ENCODE peak calls at places on chromosomes 6 and 20, in six cellular contexts. T is mammary epithelial cell, R is AG04450, P is PC-3, A is right atrium auricular region, Q is body of pancreas. O is an unnamed sample.

GRCh38 chr20:51311636-51312479 is 230.7 kb downstream of the NFATC2 start:
- DNase-seq in T (peak), R (no peak), P (peak), A (no peak), Q (no peak), O (peak)

GRCh38 chr20:8132632-8133587 is 844 bp downstream of the PLCB1 start:
- DNase-seq in T (peak), R (no peak), P (no peak), A (no peak), Q (peak), O (no peak)

GRCh38 chr20:36792422-36792821 is 18.9 kb upstream of the DSN1 start:
- DNase-seq in T (peak), R (peak), P (peak), A (no peak), Q (no peak), O (peak)

GRCh38 chr6:128807577-128807976 is 75.4 kb upstream of the LAMA2 start:
- DNase-seq in T (peak), R (peak), P (peak), A (no peak), Q (no peak), O (no peak)

GRCh38 chr6:1498491-1499113 is 109.2 kb downstream of the FOXF2 start:
- DNase-seq in T (no peak), R (no peak), P (no peak), A (no peak), Q (no peak), O (no peak)

GRCh38 chr6:145483191-145483996 is 251.9 kb downstream of the EPM2A start:
- DNase-seq in T (peak), R (no peak), P (peak), A (no peak), Q (no peak), O (no peak)

GRCh38 chr6:108873971-108874370 is 25.7 kb downstream of the ARMC2 start:
- DNase-seq in T (no peak), R (no peak), P (no peak), A (no peak), Q (no peak), O (no peak)

GRCh38 chr6:149392093-149392492 is 8.0 kb upstream of the SUMO4 start:
- DNase-seq in T (no peak), R (no peak), P (no peak), A (no peak), Q (no peak), O (no peak)

GRCh38 chr20:4916991-4917881 is 84.1 kb downstream of the SLC23A2 start:
- DNase-seq in T (peak), R (no peak), P (peak), A (no peak), Q (no peak), O (peak)

GRCh38 chr20:50292324-50293243 is 102.0 kb downstream of the CEBPB start:
- DNase-seq in T (peak), R (peak), P (peak), A (peak), Q (peak), O (peak)

GRCh38 chr20:36346256-36346655 is 40.1 kb downstream of the DLGAP4 start:
- DNase-seq in T (no peak), R (no peak), P (no peak), A (no peak), Q (no peak), O (no peak)

GRCh38 chr6:154440422-154441043 is 70.0 kb downstream of the CNKSR3 start:
- DNase-seq in T (no peak), R (no peak), P (no peak), A (no peak), Q (no peak), O (no peak)

GRCh38 chr6:61787998-61788397 is 498.0 kb downstream of the KHDRBS2 start:
- DNase-seq in T (no peak), R (no peak), P (no peak), A (no peak), Q (no peak), O (no peak)

GRCh38 chr6:36577298-36577697 is 16.9 kb upstream of the SRSF3 start:
- DNase-seq in T (peak), R (peak), P (peak), A (no peak), Q (no peak), O (peak)

GRCh38 chr6:36578030-36578825 is 15.9 kb upstream of the SRSF3 start:
- DNase-seq in T (no peak), R (no peak), P (no peak), A (no peak), Q (no peak), O (no peak)

GRCh38 chr6:36574679-36575078 is 19.5 kb upstream of the SRSF3 start:
- DNase-seq in T (no peak), R (no peak), P (no peak), A (no peak), Q (no peak), O (no peak)

GRCh38 chr6:36580184-36580526 is 14.0 kb upstream of the SRSF3 start:
- DNase-seq in T (no peak), R (no peak), P (no peak), A (no peak), Q (no peak), O (no peak)

DNA sequence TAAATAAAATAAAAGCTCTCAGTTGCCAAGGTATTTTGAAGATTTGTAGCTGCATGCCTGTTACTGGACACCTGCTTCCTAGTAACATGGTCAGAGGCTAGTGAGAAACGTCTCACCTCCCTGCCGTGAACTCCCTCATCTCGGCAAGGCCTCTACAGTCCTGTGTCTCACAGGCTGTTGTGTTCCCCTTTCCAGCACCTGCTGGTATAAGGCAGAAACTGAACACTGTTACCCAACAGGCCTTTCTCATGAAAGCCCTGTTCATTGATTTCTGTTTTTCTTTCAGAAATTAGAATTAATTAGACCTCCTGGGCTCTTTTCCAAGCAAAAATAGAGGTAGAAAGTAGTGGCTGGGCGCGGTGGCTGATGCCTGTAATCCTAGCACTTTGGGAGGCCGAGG is 17.6 kb upstream of the SRSF3 start:
- DNase-seq in T (no peak), R (no peak), P (no peak), A (no peak), Q (no peak), O (no peak)
- H3K27ac ChIP-seq in T (peak), R (no peak), P (peak), A (no peak), Q (no peak), O (peak)

DNA sequence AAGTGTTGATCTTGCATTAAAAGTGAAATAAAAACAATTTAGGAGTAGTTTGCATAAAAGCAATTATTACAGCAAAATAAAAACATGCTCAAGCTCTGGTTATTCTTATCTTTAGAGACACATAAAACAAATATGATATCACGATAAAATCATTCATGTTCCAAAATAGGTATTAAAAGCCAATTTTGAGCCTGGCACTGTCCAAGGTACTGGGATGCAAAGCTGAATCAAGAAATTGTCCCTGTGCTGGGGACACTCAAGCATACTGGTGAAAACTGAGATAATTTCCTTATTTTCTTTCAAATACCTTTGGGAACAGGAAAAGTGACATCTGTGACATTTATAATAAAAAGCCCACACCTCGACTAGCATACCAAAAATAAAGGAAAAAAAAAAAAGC is 926 bp upstream of the MTCL3 start:
- DNase-seq in T (no peak), R (no peak), P (no peak), A (no peak), Q (no peak), O (peak)
- H3K27ac ChIP-seq in T (no peak), R (no peak), P (no peak), A (no peak), Q (no peak), O (no peak)

DNA sequence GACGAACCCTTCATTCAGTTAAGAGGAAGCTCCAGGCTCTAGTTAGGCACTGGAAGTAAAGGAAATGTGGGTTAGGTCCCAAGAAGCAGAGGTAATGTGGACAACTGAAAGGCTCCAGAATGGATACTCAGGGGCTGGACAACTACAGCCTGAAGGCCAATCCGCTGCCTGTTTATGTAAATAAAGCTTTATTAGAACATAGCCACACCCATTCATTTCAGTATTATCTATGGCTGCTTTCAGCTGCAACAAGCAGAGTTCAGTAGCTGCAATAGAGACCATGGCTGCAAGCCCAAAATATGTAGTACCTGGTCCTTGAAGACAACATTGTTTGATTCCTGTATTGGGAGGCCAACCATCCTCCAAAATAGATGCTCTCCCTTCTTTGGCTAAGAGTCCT is 100.8 kb upstream of the MRPS10 start:
- DNase-seq in T (no peak), R (no peak), P (no peak), A (no peak), Q (no peak), O (no peak)
- H3K27ac ChIP-seq in T (no peak), R (no peak), P (no peak), A (no peak), Q (no peak), O (no peak)

GRCh38 chr6:130982060-130982459 is 81.0 kb downstream of the EPB41L2 start:
- DNase-seq in T (no peak), R (no peak), P (no peak), A (no peak), Q (no peak), O (no peak)

GRCh38 chr6:130978180-130978579 is 84.9 kb downstream of the EPB41L2 start:
- DNase-seq in T (no peak), R (no peak), P (no peak), A (no peak), Q (no peak), O (no peak)

GRCh38 chr6:130978660-130979396 is 84.2 kb downstream of the EPB41L2 start:
- DNase-seq in T (no peak), R (no peak), P (no peak), A (no peak), Q (no peak), O (no peak)

GRCh38 chr6:130981409-130981808 is 81.6 kb downstream of the EPB41L2 start:
- DNase-seq in T (no peak), R (peak), P (no peak), A (no peak), Q (no peak), O (no peak)

DNA sequence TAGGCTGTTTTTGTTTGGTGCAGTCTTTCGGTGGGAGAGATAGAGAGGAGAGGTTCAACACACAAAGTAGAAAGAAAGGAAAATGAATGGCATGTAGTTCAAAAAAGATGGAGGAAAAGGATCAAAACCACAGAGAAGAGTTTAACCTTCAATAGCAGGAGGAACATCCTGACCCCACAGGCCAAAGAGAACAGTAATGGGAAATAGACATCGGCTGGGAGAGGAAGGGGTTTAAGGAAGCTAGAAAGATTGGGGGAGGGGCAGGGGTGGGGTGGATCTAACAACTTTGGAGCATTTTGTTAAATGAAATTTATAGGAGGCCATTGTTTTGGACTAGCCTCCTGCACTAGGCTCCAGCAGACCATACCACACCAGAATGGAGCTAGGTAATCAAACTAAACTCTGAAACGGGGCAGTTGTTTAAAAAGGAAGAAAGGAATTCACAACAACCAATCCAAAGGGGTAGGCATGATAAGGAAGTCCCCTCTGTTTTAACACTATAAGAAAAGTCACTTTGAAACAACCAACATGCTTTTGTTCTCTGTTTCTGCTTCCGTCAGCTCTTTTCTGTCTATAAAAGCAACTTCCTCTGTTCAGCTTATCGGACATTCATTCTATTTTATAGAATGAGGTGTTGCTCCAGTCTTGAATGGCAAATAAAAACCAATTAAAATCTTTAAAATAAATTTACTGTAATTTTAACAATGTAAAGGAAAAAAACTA is 82.6 kb downstream of the EPB41L2 start:
- DNase-seq in T (no peak), R (no peak), P (no peak), A (no peak), Q (no peak), O (no peak)
- H3K27ac ChIP-seq in T (no peak), R (no peak), P (no peak), A (peak), Q (no peak), O (no peak)

DNA sequence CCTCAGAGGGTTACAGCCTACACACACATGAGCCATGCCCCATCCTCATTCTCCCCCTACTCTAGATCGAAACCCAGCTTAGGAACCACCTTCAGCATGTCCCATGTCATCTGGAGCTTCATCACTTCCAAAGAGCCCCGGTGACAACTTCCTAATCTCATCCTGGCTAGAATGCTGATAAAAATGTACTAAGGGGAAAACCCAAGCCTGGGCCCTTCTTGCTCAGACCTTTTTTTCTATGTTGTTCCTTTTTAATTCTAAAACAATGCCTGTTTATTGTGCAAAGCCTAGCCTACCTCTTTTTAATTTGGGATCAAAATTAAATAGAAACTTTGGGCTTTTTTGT is 44.1 kb upstream of the NT5E start:
- DNase-seq in T (no peak), R (no peak), P (no peak), A (no peak), Q (no peak), O (no peak)
- H3K27ac ChIP-seq in T (peak), R (peak), P (peak), A (no peak), Q (peak), O (peak)